ENCODE peak calls at places on chromosomes 11 and 22, in eight cellular contexts. One of them, this sample, is unnamed.
A peak's percentile ranks its signal among the peaks of the same experiment; 100 is the strongest.

GRCh38 chr11:1931326-1931725 is 11.8 kb downstream of the TNNT3 start:
- DNase-seq in NAMALWA: no peak
- DNase-seq in EH: peak; percentile 20
- DNase-seq in left lobe of liver: no peak
- DNase-seq in nephron progenitor cell: no peak
- DNase-seq in amniotic stem cell: no peak
- DNase-seq in GM10248: no peak
- DNase-seq in right lobe of liver: peak; percentile 48
- DNase-seq in this sample: no peak

GRCh38 chr11:77141034-77141433 is 13.0 kb downstream of the MYO7A start:
- DNase-seq in NAMALWA: no peak
- DNase-seq in EH: peak; percentile 29
- DNase-seq in left lobe of liver: no peak
- DNase-seq in nephron progenitor cell: no peak
- DNase-seq in amniotic stem cell: no peak
- DNase-seq in GM10248: no peak
- DNase-seq in right lobe of liver: no peak
- DNase-seq in this sample: no peak

GRCh38 chr22:41382610-41383009 is 868 bp downstream of the TEF start:
- DNase-seq in NAMALWA: no peak
- DNase-seq in EH: peak; percentile 15
- DNase-seq in left lobe of liver: no peak
- DNase-seq in nephron progenitor cell: no peak
- DNase-seq in amniotic stem cell: no peak
- DNase-seq in GM10248: no peak
- DNase-seq in right lobe of liver: no peak
- DNase-seq in this sample: no peak

GRCh38 chr22:28072066-28072465 is 153.0 kb upstream of the PITPNB start:
- DNase-seq in NAMALWA: no peak
- DNase-seq in EH: peak; percentile 23
- DNase-seq in left lobe of liver: no peak
- DNase-seq in nephron progenitor cell: no peak
- DNase-seq in amniotic stem cell: no peak
- DNase-seq in GM10248: no peak
- DNase-seq in right lobe of liver: no peak
- DNase-seq in this sample: no peak

GRCh38 chr22:31241200-31241599 is 29.1 kb downstream of the LIMK2 start:
- DNase-seq in NAMALWA: no peak
- DNase-seq in EH: peak; percentile 47
- DNase-seq in left lobe of liver: no peak
- DNase-seq in nephron progenitor cell: no peak
- DNase-seq in amniotic stem cell: no peak
- DNase-seq in GM10248: no peak
- DNase-seq in right lobe of liver: no peak
- DNase-seq in this sample: no peak

GRCh38 chr11:66476841-66477251 is 3.4 kb upstream of the DPP3 start:
- DNase-seq in NAMALWA: no peak
- DNase-seq in EH: no peak
- DNase-seq in left lobe of liver: no peak
- DNase-seq in nephron progenitor cell: peak; percentile 26
- DNase-seq in amniotic stem cell: no peak
- DNase-seq in GM10248: no peak
- DNase-seq in right lobe of liver: no peak
- DNase-seq in this sample: no peak

GRCh38 chr11:45252134-45252856 is 33.8 kb downstream of the SYT13 start:
- DNase-seq in NAMALWA: peak; percentile 73
- DNase-seq in EH: peak; percentile 55
- DNase-seq in left lobe of liver: no peak
- DNase-seq in nephron progenitor cell: peak; percentile 83
- DNase-seq in amniotic stem cell: no peak
- DNase-seq in GM10248: peak; percentile 57
- DNase-seq in right lobe of liver: no peak
- DNase-seq in this sample: peak; percentile 70

GRCh38 chr11:35207471-35208403 is 68.8 kb downstream of the CD44 start:
- DNase-seq in NAMALWA: no peak
- DNase-seq in EH: no peak
- DNase-seq in left lobe of liver: no peak
- DNase-seq in nephron progenitor cell: no peak
- DNase-seq in amniotic stem cell: no peak
- DNase-seq in GM10248: no peak
- DNase-seq in right lobe of liver: no peak
- DNase-seq in this sample: no peak

GRCh38 chr11:73177380-73178091 is 35.4 kb upstream of the FCHSD2 start:
- DNase-seq in NAMALWA: no peak
- DNase-seq in EH: peak; percentile 44
- DNase-seq in left lobe of liver: no peak
- DNase-seq in nephron progenitor cell: no peak
- DNase-seq in amniotic stem cell: no peak
- DNase-seq in GM10248: no peak
- DNase-seq in right lobe of liver: no peak
- DNase-seq in this sample: peak; percentile 41

GRCh38 chr11:214083-214482 is 6.6 kb downstream of the RIC8A start:
- DNase-seq in NAMALWA: no peak
- DNase-seq in EH: no peak
- DNase-seq in left lobe of liver: no peak
- DNase-seq in nephron progenitor cell: no peak
- DNase-seq in amniotic stem cell: no peak
- DNase-seq in GM10248: no peak
- DNase-seq in right lobe of liver: no peak
- DNase-seq in this sample: no peak

GRCh38 chr11:12771875-12772274 is 97.7 kb downstream of the TEAD1 start:
- DNase-seq in NAMALWA: no peak
- DNase-seq in EH: peak; percentile 78
- DNase-seq in left lobe of liver: no peak
- DNase-seq in nephron progenitor cell: no peak
- DNase-seq in amniotic stem cell: no peak
- DNase-seq in GM10248: peak; percentile 18
- DNase-seq in right lobe of liver: no peak
- DNase-seq in this sample: no peak

GRCh38 chr11:90836031-90836430 is 613.2 kb upstream of the CHORDC1 start:
- DNase-seq in NAMALWA: no peak
- DNase-seq in EH: no peak
- DNase-seq in left lobe of liver: no peak
- DNase-seq in nephron progenitor cell: no peak
- DNase-seq in amniotic stem cell: no peak
- DNase-seq in GM10248: no peak
- DNase-seq in right lobe of liver: no peak
- DNase-seq in this sample: no peak

GRCh38 chr11:70544774-70545625 is 146.7 kb downstream of the CTTN start:
- DNase-seq in NAMALWA: no peak
- DNase-seq in EH: no peak
- DNase-seq in left lobe of liver: no peak
- DNase-seq in nephron progenitor cell: no peak
- DNase-seq in amniotic stem cell: no peak
- DNase-seq in GM10248: no peak
- DNase-seq in right lobe of liver: peak; percentile 17
- DNase-seq in this sample: no peak

GRCh38 chr11:118883368-118884071 is at the start of gene CXCR5:
- DNase-seq in NAMALWA: peak; percentile 80
- DNase-seq in EH: no peak
- DNase-seq in left lobe of liver: no peak
- DNase-seq in nephron progenitor cell: no peak
- DNase-seq in amniotic stem cell: no peak
- DNase-seq in GM10248: peak; percentile 82
- DNase-seq in right lobe of liver: no peak
- DNase-seq in this sample: no peak

GRCh38 chr11:76626921-76627391 is 43.6 kb downstream of the LRRC32 start:
- DNase-seq in NAMALWA: peak; percentile 83
- DNase-seq in EH: peak; percentile 76
- DNase-seq in left lobe of liver: peak; percentile 32
- DNase-seq in nephron progenitor cell: no peak
- DNase-seq in amniotic stem cell: no peak
- DNase-seq in GM10248: peak; percentile 67
- DNase-seq in right lobe of liver: no peak
- DNase-seq in this sample: no peak

GRCh38 chr11:72736452-72737069 is 15.6 kb downstream of the ARAP1 start:
- DNase-seq in NAMALWA: peak; percentile 67
- DNase-seq in EH: peak; percentile 72
- DNase-seq in left lobe of liver: no peak
- DNase-seq in nephron progenitor cell: no peak
- DNase-seq in amniotic stem cell: no peak
- DNase-seq in GM10248: peak; percentile 50
- DNase-seq in right lobe of liver: peak; percentile 78
- DNase-seq in this sample: no peak

GRCh38 chr11:85590848-85591483 is 36.2 kb downstream of the DLG2 start:
- DNase-seq in NAMALWA: peak; percentile 72
- DNase-seq in EH: peak; percentile 59
- DNase-seq in left lobe of liver: no peak
- DNase-seq in nephron progenitor cell: no peak
- DNase-seq in amniotic stem cell: peak; percentile 43
- DNase-seq in GM10248: no peak
- DNase-seq in right lobe of liver: no peak
- DNase-seq in this sample: no peak

GRCh38 chr22:44542561-44543222 is 44.7 kb upstream of the RTL6 start:
- DNase-seq in NAMALWA: no peak
- DNase-seq in EH: no peak
- DNase-seq in left lobe of liver: no peak
- DNase-seq in nephron progenitor cell: no peak
- DNase-seq in amniotic stem cell: no peak
- DNase-seq in GM10248: no peak
- DNase-seq in right lobe of liver: no peak
- DNase-seq in this sample: no peak

GRCh38 chr11:126624491-126624890 is 269.0 kb downstream of the ST3GAL4 start:
- DNase-seq in NAMALWA: no peak
- DNase-seq in EH: no peak
- DNase-seq in left lobe of liver: no peak
- DNase-seq in nephron progenitor cell: no peak
- DNase-seq in amniotic stem cell: no peak
- DNase-seq in GM10248: no peak
- DNase-seq in right lobe of liver: no peak
- DNase-seq in this sample: no peak

GRCh38 chr22:23781065-23781464 is 5.7 kb upstream of the SMARCB1 start:
- DNase-seq in NAMALWA: no peak
- DNase-seq in EH: no peak
- DNase-seq in left lobe of liver: no peak
- DNase-seq in nephron progenitor cell: no peak
- DNase-seq in amniotic stem cell: no peak
- DNase-seq in GM10248: no peak
- DNase-seq in right lobe of liver: no peak
- DNase-seq in this sample: no peak

GRCh38 chr11:114216804-114217195 is 79.4 kb upstream of the NNMT start:
- DNase-seq in NAMALWA: no peak
- DNase-seq in EH: no peak
- DNase-seq in left lobe of liver: no peak
- DNase-seq in nephron progenitor cell: no peak
- DNase-seq in amniotic stem cell: no peak
- DNase-seq in GM10248: no peak
- DNase-seq in right lobe of liver: no peak
- DNase-seq in this sample: no peak

GRCh38 chr22:31075961-31076360 is 5.2 kb upstream of the SMTN start:
- DNase-seq in NAMALWA: no peak
- DNase-seq in EH: peak; percentile 72
- DNase-seq in left lobe of liver: no peak
- DNase-seq in nephron progenitor cell: no peak
- DNase-seq in amniotic stem cell: no peak
- DNase-seq in GM10248: no peak
- DNase-seq in right lobe of liver: no peak
- DNase-seq in this sample: peak; percentile 58

GRCh38 chr11:129460714-129461113 is 85.1 kb downstream of the BARX2 start:
- DNase-seq in NAMALWA: no peak
- DNase-seq in EH: no peak
- DNase-seq in left lobe of liver: no peak
- DNase-seq in nephron progenitor cell: no peak
- DNase-seq in amniotic stem cell: no peak
- DNase-seq in GM10248: no peak
- DNase-seq in right lobe of liver: no peak
- DNase-seq in this sample: no peak

GRCh38 chr11:12263141-12263693 is 114.2 kb upstream of the PARVA start:
- DNase-seq in NAMALWA: no peak
- DNase-seq in EH: peak; percentile 35
- DNase-seq in left lobe of liver: no peak
- DNase-seq in nephron progenitor cell: no peak
- DNase-seq in amniotic stem cell: no peak
- DNase-seq in GM10248: no peak
- DNase-seq in right lobe of liver: no peak
- DNase-seq in this sample: no peak

GRCh38 chr11:70502677-70503076 is 104.3 kb downstream of the CTTN start:
- DNase-seq in NAMALWA: no peak
- DNase-seq in EH: no peak
- DNase-seq in left lobe of liver: no peak
- DNase-seq in nephron progenitor cell: no peak
- DNase-seq in amniotic stem cell: no peak
- DNase-seq in GM10248: no peak
- DNase-seq in right lobe of liver: peak; percentile 14
- DNase-seq in this sample: no peak

GRCh38 chr11:118666331-118666730 is 13.1 kb downstream of the TREH start:
- DNase-seq in NAMALWA: no peak
- DNase-seq in EH: no peak
- DNase-seq in left lobe of liver: no peak
- DNase-seq in nephron progenitor cell: no peak
- DNase-seq in amniotic stem cell: no peak
- DNase-seq in GM10248: no peak
- DNase-seq in right lobe of liver: no peak
- DNase-seq in this sample: no peak

GRCh38 chr11:60795291-60795690 is 10.2 kb downstream of the MS4A10 start:
- DNase-seq in NAMALWA: no peak
- DNase-seq in EH: no peak
- DNase-seq in left lobe of liver: no peak
- DNase-seq in nephron progenitor cell: no peak
- DNase-seq in amniotic stem cell: no peak
- DNase-seq in GM10248: no peak
- DNase-seq in right lobe of liver: no peak
- DNase-seq in this sample: no peak

GRCh38 chr11:45399166-45399565 is 113.0 kb upstream of the SYT13 start:
- DNase-seq in NAMALWA: no peak
- DNase-seq in EH: no peak
- DNase-seq in left lobe of liver: no peak
- DNase-seq in nephron progenitor cell: no peak
- DNase-seq in amniotic stem cell: no peak
- DNase-seq in GM10248: no peak
- DNase-seq in right lobe of liver: no peak
- DNase-seq in this sample: no peak

GRCh38 chr11:3627291-3627690 is 14.5 kb downstream of the ART5 start:
- DNase-seq in NAMALWA: no peak
- DNase-seq in EH: peak; percentile 89
- DNase-seq in left lobe of liver: no peak
- DNase-seq in nephron progenitor cell: no peak
- DNase-seq in amniotic stem cell: peak; percentile 4
- DNase-seq in GM10248: no peak
- DNase-seq in right lobe of liver: no peak
- DNase-seq in this sample: no peak

GRCh38 chr11:96055706-96056387 is 131.9 kb upstream of the MTMR2 start:
- DNase-seq in NAMALWA: no peak
- DNase-seq in EH: peak; percentile 90
- DNase-seq in left lobe of liver: no peak
- DNase-seq in nephron progenitor cell: no peak
- DNase-seq in amniotic stem cell: no peak
- DNase-seq in GM10248: no peak
- DNase-seq in right lobe of liver: no peak
- DNase-seq in this sample: no peak

GRCh38 chr22:31526275-31526674 is 29.9 kb downstream of the SFI1 start:
- DNase-seq in NAMALWA: no peak
- DNase-seq in EH: no peak
- DNase-seq in left lobe of liver: no peak
- DNase-seq in nephron progenitor cell: no peak
- DNase-seq in amniotic stem cell: no peak
- DNase-seq in GM10248: no peak
- DNase-seq in right lobe of liver: no peak
- DNase-seq in this sample: no peak

GRCh38 chr11:69617220-69617619 is 23.7 kb upstream of the CCND1 start:
- DNase-seq in NAMALWA: no peak
- DNase-seq in EH: no peak
- DNase-seq in left lobe of liver: no peak
- DNase-seq in nephron progenitor cell: no peak
- DNase-seq in amniotic stem cell: no peak
- DNase-seq in GM10248: no peak
- DNase-seq in right lobe of liver: no peak
- DNase-seq in this sample: no peak

GRCh38 chr11:111694851-111695250 is 71.3 kb downstream of the PPP2R1B start:
- DNase-seq in NAMALWA: no peak
- DNase-seq in EH: no peak
- DNase-seq in left lobe of liver: no peak
- DNase-seq in nephron progenitor cell: peak; percentile 12
- DNase-seq in amniotic stem cell: no peak
- DNase-seq in GM10248: no peak
- DNase-seq in right lobe of liver: no peak
- DNase-seq in this sample: no peak

GRCh38 chr11:78350646-78351165 is 66.9 kb downstream of the GAB2 start:
- DNase-seq in NAMALWA: peak; percentile 34
- DNase-seq in EH: peak; percentile 56
- DNase-seq in left lobe of liver: no peak
- DNase-seq in nephron progenitor cell: no peak
- DNase-seq in amniotic stem cell: no peak
- DNase-seq in GM10248: no peak
- DNase-seq in right lobe of liver: no peak
- DNase-seq in this sample: no peak

This sample was measured in body of pancreas.